ENCODE peak calls at places on chromosomes 11 and 22, in four cellular contexts. N is fibroblast of mammary gland, M is tibial nerve, L is K562. J is an unnamed sample.

GRCh38 chr11:128735935-128736610 is 42.2 kb downstream of the FLI1 start:
- DNase-seq in N (no peak), M (no peak), L (no peak), J (no peak)

GRCh38 chr22:26172389-26172990 is 3.2 kb downstream of the SEZ6L start:
- DNase-seq in N (peak; percentile 13), M (no peak), L (peak; percentile 46), J (peak; percentile 27)

GRCh38 chr11:111976119-111976518 is 39.0 kb downstream of the DIXDC1 start:
- DNase-seq in N (no peak), M (no peak), L (no peak), J (no peak)

GRCh38 chr11:68649851-68650555 is 34.3 kb upstream of the GAL start:
- DNase-seq in N (no peak), M (no peak), L (no peak), J (no peak)

GRCh38 chr22:21816787-21817496 is 50.5 kb downstream of the MAPK1 start:
- DNase-seq in N (peak; percentile 94), M (no peak), L (peak; percentile 73), J (peak; percentile 95)

GRCh38 chr11:21180194-21180593 is 510.8 kb downstream of the NELL1 start:
- DNase-seq in N (no peak), M (no peak), L (no peak), J (no peak)

GRCh38 chr11:69438286-69438920 is 43.1 kb upstream of the LINC01488 start:
- DNase-seq in N (no peak), M (no peak), L (no peak), J (no peak)

GRCh38 chr11:126751242-126751641 is 249.3 kb downstream of the KIRREL3 start:
- DNase-seq in N (no peak), M (no peak), L (no peak), J (no peak)

GRCh38 chr11:76683496-76684095 is 13.0 kb upstream of the LRRC32 start:
- DNase-seq in N (no peak), M (no peak), L (no peak), J (no peak)

GRCh38 chr11:65114538-65115171 is 2.8 kb downstream of the ZNHIT2 start:
- DNase-seq in N (no peak), M (no peak), L (no peak), J (no peak)

GRCh38 chr22:27638329-27639179 is 163.0 kb downstream of the MN1 start:
- DNase-seq in N (no peak), M (no peak), L (no peak), J (no peak)

GRCh38 chr11:38100836-38101235 is 1502.8 kb upstream of the RAG2 start:
- DNase-seq in N (no peak), M (no peak), L (no peak), J (no peak)

GRCh38 chr11:73961321-73961720 is 10.5 kb downstream of the DNAJB13 start:
- DNase-seq in N (no peak), M (no peak), L (no peak), J (no peak)

GRCh38 chr11:19834761-19835160 is 122.1 kb downstream of the NAV2 start:
- DNase-seq in N (no peak), M (no peak), L (no peak), J (no peak)

GRCh38 chr11:76642341-76642740 is 28.2 kb downstream of the LRRC32 start:
- DNase-seq in N (no peak), M (no peak), L (no peak), J (no peak)

GRCh38 chr11:67663515-67664212 is 10.8 kb downstream of the ALDH3B2 start:
- DNase-seq in N (no peak), M (no peak), L (peak; percentile 6), J (no peak)

GRCh38 chr11:20536784-20537183 is 62.6 kb upstream of the SLC6A5 start:
- DNase-seq in N (no peak), M (no peak), L (no peak), J (no peak)

GRCh38 chr11:75760710-75761493 is 7.7 kb upstream of the DGAT2 start:
- DNase-seq in N (peak; percentile 89), M (no peak), L (no peak), J (peak; percentile 72)

GRCh38 chr22:30859714-30860095 is 108.9 kb downstream of the MORC2 start:
- DNase-seq in N (no peak), M (no peak), L (no peak), J (no peak)

GRCh38 chr22:20187777-20188566 is 37.1 kb upstream of the CCDC188 start:
- DNase-seq in N (no peak), M (no peak), L (no peak), J (no peak)

GRCh38 chr11:59787816-59788215 is 22.8 kb downstream of the MRPL16 start:
- DNase-seq in N (peak; percentile 23), M (no peak), L (no peak), J (peak; percentile 72)

GRCh38 chr11:40032331-40032730 is 1427.1 kb downstream of the LRRC4C start:
- DNase-seq in N (no peak), M (no peak), L (no peak), J (no peak)

GRCh38 chr11:69803022-69803421 is 16.2 kb downstream of the FGF3 start:
- DNase-seq in N (no peak), M (no peak), L (no peak), J (no peak)

GRCh38 chr11:95453616-95454118 is 222.7 kb upstream of the SESN3 start:
- DNase-seq in N (no peak), M (no peak), L (peak; percentile 15), J (no peak)

GRCh38 chr22:32050678-32051515 is 7.8 kb downstream of the SLC5A1 start:
- DNase-seq in N (peak; percentile 92), M (peak; percentile 22), L (peak; percentile 9), J (peak; percentile 96)

GRCh38 chr22:20428496-20429253 is 8.9 kb downstream of the SCARF2 start:
- DNase-seq in N (no peak), M (no peak), L (no peak), J (no peak)

GRCh38 chr22:41280854-41281253 is 5.1 kb downstream of the RANGAP1 start:
- DNase-seq in N (no peak), M (no peak), L (no peak), J (no peak)

GRCh38 chr22:41688365-41689211 is at the start of gene SNU13:
- DNase-seq in N (peak; percentile 88), M (peak; percentile 84), L (peak; percentile 76), J (peak; percentile 92)

GRCh38 chr11:26231252-26231661 is 100.7 kb upstream of the ANO3 start:
- DNase-seq in N (peak; percentile 98), M (no peak), L (no peak), J (peak; percentile 85)

GRCh38 chr11:44817207-44817944 is 90.6 kb downstream of the TSPAN18 start:
- DNase-seq in N (peak; percentile 45), M (no peak), L (no peak), J (no peak)

GRCh38 chr22:27238935-27239510 is 562.5 kb downstream of the MN1 start:
- DNase-seq in N (peak; percentile 87), M (peak; percentile 18), L (peak; percentile 24), J (peak; percentile 99)

GRCh38 chr11:2072551-2073261 is 66.5 kb downstream of the IGF2 start:
- DNase-seq in N (no peak), M (no peak), L (no peak), J (peak; percentile 26)

GRCh38 chr11:23399995-23400394 is 539.7 kb upstream of the CCDC179 start:
- DNase-seq in N (no peak), M (no peak), L (no peak), J (no peak)

GRCh38 chr11:1391165-1392010 is 1.7 kb downstream of the BRSK2 start:
- DNase-seq in N (no peak), M (no peak), L (no peak), J (no peak)

GRCh38 chr11:45646275-45646970 is 19.0 kb downstream of the CHST1 start:
- DNase-seq in N (peak; percentile 36), M (no peak), L (no peak), J (peak; percentile 60)

GRCh38 chr11:61281581-61282250 is 13.4 kb downstream of the VWCE start:
- DNase-seq in N (no peak), M (peak; percentile 15), L (peak; percentile 99), J (peak; percentile 53)

GRCh38 chr11:21963013-21963412 is 229.9 kb upstream of the ANO5 start:
- DNase-seq in N (no peak), M (no peak), L (no peak), J (no peak)